ENCODE peak calls at places on chromosomes 5 and 9, in four cellular contexts. One of them, this sample, is unnamed.

GRCh38 chr9:105413486-105414068 is 34.3 kb upstream of the FSD1L start:
- DNase-seq in T follicular helper cell: no peak
- DNase-seq in CD4-positive, CD25-positive, alpha-beta regulatory T cell: no peak
- DNase-seq in GM10248: no peak
- DNase-seq in this sample: peak; percentile 41

GRCh38 chr9:125815568-125815967 is 68.4 kb downstream of the PBX3 start:
- DNase-seq in GM10248: no peak
- DNase-seq in CD4-positive, CD25-positive, alpha-beta regulatory T cell: no peak
- DNase-seq in T follicular helper cell: no peak
- DNase-seq in this sample: no peak

GRCh38 chr5:179549973-179550510 is 312 bp upstream of the RUFY1 start:
- DNase-seq in T follicular helper cell: no peak
- DNase-seq in CD4-positive, CD25-positive, alpha-beta regulatory T cell: no peak
- DNase-seq in GM10248: peak; percentile 71
- DNase-seq in this sample: no peak

GRCh38 chr9:98132806-98133631 is 14.0 kb upstream of the TRIM14 start:
- DNase-seq in GM10248: no peak
- DNase-seq in T follicular helper cell: no peak
- DNase-seq in CD4-positive, CD25-positive, alpha-beta regulatory T cell: no peak
- DNase-seq in this sample: no peak

GRCh38 chr5:67381240-67381875 is 184.8 kb upstream of the CD180 start:
- DNase-seq in T follicular helper cell: no peak
- DNase-seq in CD4-positive, CD25-positive, alpha-beta regulatory T cell: no peak
- DNase-seq in GM10248: no peak
- DNase-seq in this sample: no peak

GRCh38 chr5:41869150-41869738 is 981 bp downstream of the OXCT1 start:
- DNase-seq in CD4-positive, CD25-positive, alpha-beta regulatory T cell: no peak
- DNase-seq in GM10248: peak; percentile 34
- DNase-seq in T follicular helper cell: no peak
- DNase-seq in this sample: peak; percentile 26

GRCh38 chr9:115456515-115456914 is 338.6 kb upstream of the TNC start:
- DNase-seq in T follicular helper cell: no peak
- DNase-seq in CD4-positive, CD25-positive, alpha-beta regulatory T cell: no peak
- DNase-seq in GM10248: no peak
- DNase-seq in this sample: peak; percentile 81

GRCh38 chr5:9392625-9393024 is 153.2 kb downstream of the SEMA5A start:
- DNase-seq in GM10248: no peak
- DNase-seq in T follicular helper cell: no peak
- DNase-seq in CD4-positive, CD25-positive, alpha-beta regulatory T cell: no peak
- DNase-seq in this sample: no peak

GRCh38 chr5:63963080-63963735 is 963 bp upstream of the HTR1A start:
- DNase-seq in CD4-positive, CD25-positive, alpha-beta regulatory T cell: peak; percentile 53
- DNase-seq in GM10248: peak; percentile 66
- DNase-seq in T follicular helper cell: no peak
- DNase-seq in this sample: peak; percentile 49

GRCh38 chr5:9052421-9052820 is 493.5 kb downstream of the SEMA5A start:
- DNase-seq in T follicular helper cell: no peak
- DNase-seq in GM10248: no peak
- DNase-seq in CD4-positive, CD25-positive, alpha-beta regulatory T cell: no peak
- DNase-seq in this sample: no peak

GRCh38 chr9:101705135-101705661 is 33.2 kb downstream of the GRIN3A start:
- DNase-seq in CD4-positive, CD25-positive, alpha-beta regulatory T cell: peak; percentile 47
- DNase-seq in T follicular helper cell: no peak
- DNase-seq in GM10248: no peak
- DNase-seq in this sample: no peak

GRCh38 chr9:36964791-36965190 is 69.3 kb downstream of the PAX5 start:
- DNase-seq in CD4-positive, CD25-positive, alpha-beta regulatory T cell: no peak
- DNase-seq in GM10248: no peak
- DNase-seq in T follicular helper cell: no peak
- DNase-seq in this sample: no peak

GRCh38 chr5:127313847-127314473 is 23.4 kb downstream of the MEGF10 start:
- DNase-seq in CD4-positive, CD25-positive, alpha-beta regulatory T cell: peak; percentile 61
- DNase-seq in GM10248: peak; percentile 64
- DNase-seq in T follicular helper cell: peak; percentile 45
- DNase-seq in this sample: peak; percentile 23

GRCh38 chr5:147892696-147893296 is 13.5 kb downstream of the C5orf46 start:
- DNase-seq in CD4-positive, CD25-positive, alpha-beta regulatory T cell: no peak
- DNase-seq in GM10248: no peak
- DNase-seq in T follicular helper cell: no peak
- DNase-seq in this sample: no peak

GRCh38 chr9:104093162-104093561 is 947 bp upstream of the SMC2 start:
- DNase-seq in T follicular helper cell: no peak
- DNase-seq in GM10248: no peak
- DNase-seq in CD4-positive, CD25-positive, alpha-beta regulatory T cell: no peak
- DNase-seq in this sample: no peak

GRCh38 chr9:14316574-14317304 is 2.8 kb upstream of the NFIB start:
- DNase-seq in T follicular helper cell: no peak
- DNase-seq in GM10248: no peak
- DNase-seq in CD4-positive, CD25-positive, alpha-beta regulatory T cell: no peak
- DNase-seq in this sample: no peak

GRCh38 chr5:174935854-174936474 is 211.6 kb downstream of the MSX2 start:
- DNase-seq in GM10248: peak; percentile 58
- DNase-seq in CD4-positive, CD25-positive, alpha-beta regulatory T cell: peak; percentile 16
- DNase-seq in T follicular helper cell: peak; percentile 8
- DNase-seq in this sample: peak; percentile 10

GRCh38 chr5:154674029-154674428 is 81.1 kb upstream of the LARP1 start:
- DNase-seq in T follicular helper cell: no peak
- DNase-seq in GM10248: no peak
- DNase-seq in CD4-positive, CD25-positive, alpha-beta regulatory T cell: no peak
- DNase-seq in this sample: no peak

GRCh38 chr5:481347-481746 is 38.4 kb downstream of the EXOC3 start:
- DNase-seq in T follicular helper cell: no peak
- DNase-seq in CD4-positive, CD25-positive, alpha-beta regulatory T cell: no peak
- DNase-seq in GM10248: no peak
- DNase-seq in this sample: no peak

GRCh38 chr5:40929049-40929448 is 19.8 kb downstream of the C7 start:
- DNase-seq in CD4-positive, CD25-positive, alpha-beta regulatory T cell: no peak
- DNase-seq in T follicular helper cell: no peak
- DNase-seq in GM10248: no peak
- DNase-seq in this sample: no peak

GRCh38 chr5:138564242-138564641 is 11.0 kb downstream of the HSPA9 start:
- DNase-seq in CD4-positive, CD25-positive, alpha-beta regulatory T cell: no peak
- DNase-seq in GM10248: no peak
- DNase-seq in T follicular helper cell: no peak
- DNase-seq in this sample: no peak

GRCh38 chr9:75088646-75089368 is 493 bp downstream of the OSTF1 start:
- DNase-seq in T follicular helper cell: no peak
- DNase-seq in CD4-positive, CD25-positive, alpha-beta regulatory T cell: no peak
- DNase-seq in GM10248: peak; percentile 68
- DNase-seq in this sample: peak; percentile 72

GRCh38 chr9:91106415-91106814 is 255.3 kb downstream of the AUH start:
- DNase-seq in T follicular helper cell: no peak
- DNase-seq in CD4-positive, CD25-positive, alpha-beta regulatory T cell: no peak
- DNase-seq in GM10248: no peak
- DNase-seq in this sample: no peak

GRCh38 chr5:122120957-122121356 is 8.4 kb upstream of the ZNF474 start:
- DNase-seq in T follicular helper cell: no peak
- DNase-seq in CD4-positive, CD25-positive, alpha-beta regulatory T cell: no peak
- DNase-seq in GM10248: no peak
- DNase-seq in this sample: no peak

GRCh38 chr5:109630109-109630508 is 59.6 kb upstream of the MAN2A1 start:
- DNase-seq in CD4-positive, CD25-positive, alpha-beta regulatory T cell: no peak
- DNase-seq in T follicular helper cell: no peak
- DNase-seq in GM10248: no peak
- DNase-seq in this sample: no peak

GRCh38 chr5:126483156-126483555 is 59.9 kb downstream of the GRAMD2B start:
- DNase-seq in T follicular helper cell: no peak
- DNase-seq in CD4-positive, CD25-positive, alpha-beta regulatory T cell: no peak
- DNase-seq in GM10248: no peak
- DNase-seq in this sample: peak; percentile 60

GRCh38 chr5:93151121-93151520 is 429.9 kb downstream of the NR2F1-AS1 start:
- DNase-seq in T follicular helper cell: no peak
- DNase-seq in GM10248: no peak
- DNase-seq in CD4-positive, CD25-positive, alpha-beta regulatory T cell: no peak
- DNase-seq in this sample: peak; percentile 56

GRCh38 chr9:76456202-76456926 is 2.6 kb upstream of the GCNT1 start:
- DNase-seq in CD4-positive, CD25-positive, alpha-beta regulatory T cell: peak; percentile 86
- DNase-seq in T follicular helper cell: peak; percentile 23
- DNase-seq in GM10248: peak; percentile 26
- DNase-seq in this sample: peak; percentile 33

GRCh38 chr9:21789541-21790037 is 12.8 kb upstream of the MTAP start:
- DNase-seq in GM10248: peak; percentile 58
- DNase-seq in CD4-positive, CD25-positive, alpha-beta regulatory T cell: peak; percentile 87
- DNase-seq in T follicular helper cell: peak; percentile 34
- DNase-seq in this sample: peak; percentile 88

GRCh38 chr5:180873628-180874520 is 12.8 kb upstream of the ZFP62 start:
- DNase-seq in CD4-positive, CD25-positive, alpha-beta regulatory T cell: peak; percentile 82
- DNase-seq in T follicular helper cell: no peak
- DNase-seq in GM10248: peak; percentile 21
- DNase-seq in this sample: no peak

GRCh38 chr5:68290260-68290674 is 74.7 kb downstream of the PIK3R1 start:
- DNase-seq in GM10248: no peak
- DNase-seq in CD4-positive, CD25-positive, alpha-beta regulatory T cell: no peak
- DNase-seq in T follicular helper cell: no peak
- DNase-seq in this sample: peak; percentile 49

GRCh38 chr5:172903790-172904189 is 55.4 kb upstream of the RPL26L1 start:
- DNase-seq in T follicular helper cell: no peak
- DNase-seq in CD4-positive, CD25-positive, alpha-beta regulatory T cell: no peak
- DNase-seq in GM10248: no peak
- DNase-seq in this sample: peak; percentile 89

GRCh38 chr5:88145205-88145602 is 123.4 kb downstream of the TMEM161B start:
- DNase-seq in T follicular helper cell: no peak
- DNase-seq in CD4-positive, CD25-positive, alpha-beta regulatory T cell: no peak
- DNase-seq in GM10248: no peak
- DNase-seq in this sample: no peak

GRCh38 chr9:13146838-13147237 is 132.7 kb downstream of the MPDZ start:
- DNase-seq in T follicular helper cell: no peak
- DNase-seq in GM10248: no peak
- DNase-seq in CD4-positive, CD25-positive, alpha-beta regulatory T cell: no peak
- DNase-seq in this sample: no peak

GRCh38 chr9:106878943-106879916 is 16.3 kb downstream of the ZNF462 start:
- DNase-seq in CD4-positive, CD25-positive, alpha-beta regulatory T cell: no peak
- DNase-seq in GM10248: no peak
- DNase-seq in T follicular helper cell: no peak
- DNase-seq in this sample: peak; percentile 97